ENCODE peak calls at places on chromosome 18, in ten cellular contexts. H is cardiac fibroblast, E is GM13976, P is WERI-Rb-1, B is nephron progenitor cell, G is fibroblast of the aortic adventitia, A is right atrium auricular region, T is K562, V is cardiac muscle cell, F is kidney. C is an unnamed sample.

GRCh38 chr18:56248613-56249235 is 389.7 kb downstream of the TXNL1 start:
- DNase-seq in H (no peak), E (peak), P (no peak), B (no peak), G (no peak), A (no peak), T (no peak), V (no peak), F (no peak), C (no peak)

GRCh38 chr18:36724591-36725001 is 104.2 kb downstream of the TPGS2 start:
- DNase-seq in H (no peak), E (no peak), P (no peak), B (no peak), G (peak), A (peak), T (no peak), V (no peak), F (no peak), C (no peak)

GRCh38 chr18:73235491-73235890 is 367.7 kb upstream of the NETO1 start:
- DNase-seq in H (peak), E (peak), P (no peak), B (no peak), G (peak), A (no peak), T (no peak), V (peak), F (no peak), C (no peak)

GRCh38 chr18:55105873-55106272 is 146.6 kb upstream of the CCDC68 start:
- DNase-seq in H (no peak), E (no peak), P (no peak), B (no peak), G (no peak), A (no peak), T (no peak), V (no peak), F (no peak), C (no peak)

GRCh38 chr18:63213331-63213900 is 106.2 kb downstream of the BCL2 start:
- DNase-seq in H (no peak), E (no peak), P (no peak), B (no peak), G (peak), A (no peak), T (no peak), V (peak), F (no peak), C (no peak)

GRCh38 chr18:8744656-8745055 is 39.3 kb downstream of the MTCL1 start:
- DNase-seq in H (no peak), E (no peak), P (peak), B (no peak), G (no peak), A (no peak), T (no peak), V (no peak), F (no peak), C (no peak)

GRCh38 chr18:69580107-69580506 is 179.4 kb downstream of the DOK6 start:
- DNase-seq in H (peak), E (no peak), P (no peak), B (no peak), G (no peak), A (no peak), T (no peak), V (no peak), F (no peak), C (no peak)

GRCh38 chr18:12041561-12041960 is 52.1 kb upstream of the ANKRD62 start:
- DNase-seq in H (peak), E (no peak), P (no peak), B (no peak), G (peak), A (no peak), T (no peak), V (no peak), F (no peak), C (no peak)

GRCh38 chr18:13800505-13801259 is 23.3 kb upstream of the MC5R start:
- DNase-seq in H (peak), E (peak), P (peak), B (peak), G (peak), A (peak), T (peak), V (peak), F (peak), C (peak)

GRCh38 chr18:40152859-40153258 is 1802.2 kb upstream of the PIK3C3 start:
- DNase-seq in H (peak), E (no peak), P (no peak), B (no peak), G (no peak), A (no peak), T (no peak), V (no peak), F (no peak), C (no peak)

GRCh38 chr18:79572848-79573451 is 106.7 kb upstream of the CTDP1 start:
- DNase-seq in H (no peak), E (no peak), P (peak), B (no peak), G (no peak), A (no peak), T (no peak), V (no peak), F (peak), C (no peak)

GRCh38 chr18:77037533-77037932 is 95.0 kb downstream of the MBP start:
- DNase-seq in H (no peak), E (no peak), P (no peak), B (no peak), G (no peak), A (no peak), T (no peak), V (no peak), F (no peak), C (no peak)

GRCh38 chr18:24027156-24027555 is 12.6 kb downstream of the TTC39C start:
- DNase-seq in H (peak), E (no peak), P (no peak), B (no peak), G (peak), A (peak), T (no peak), V (no peak), F (no peak), C (no peak)

GRCh38 chr18:43486462-43486861 is 209.2 kb upstream of the SYT4 start:
- DNase-seq in H (peak), E (no peak), P (no peak), B (peak), G (no peak), A (no peak), T (no peak), V (peak), F (no peak), C (no peak)

GRCh38 chr18:51537487-51537886 is 340.0 kb upstream of the MEX3C start:
- DNase-seq in H (peak), E (no peak), P (peak), B (peak), G (peak), A (no peak), T (no peak), V (peak), F (no peak), C (no peak)

GRCh38 chr18:58249677-58250076 is 205.7 kb downstream of the NEDD4L start:
- DNase-seq in H (no peak), E (no peak), P (no peak), B (no peak), G (peak), A (no peak), T (no peak), V (no peak), F (no peak), C (no peak)
- TF ChIP-seq CTCF in H (no peak), E (no peak), P (no peak), B (no peak), G (no peak), A (no peak), T (no peak), V (no peak), F (no peak), C (no peak)

GRCh38 chr18:48952287-48953095 is 1.7 kb upstream of the SMAD7 start:
- DNase-seq in H (peak), E (peak), P (peak), B (peak), G (peak), A (peak), T (peak), V (peak), F (peak), C (peak)
- TF ChIP-seq CTCF in H (no peak), E (no peak), P (no peak), B (no peak), G (no peak), A (no peak), T (no peak), V (no peak), F (no peak), C (no peak)

DNA sequence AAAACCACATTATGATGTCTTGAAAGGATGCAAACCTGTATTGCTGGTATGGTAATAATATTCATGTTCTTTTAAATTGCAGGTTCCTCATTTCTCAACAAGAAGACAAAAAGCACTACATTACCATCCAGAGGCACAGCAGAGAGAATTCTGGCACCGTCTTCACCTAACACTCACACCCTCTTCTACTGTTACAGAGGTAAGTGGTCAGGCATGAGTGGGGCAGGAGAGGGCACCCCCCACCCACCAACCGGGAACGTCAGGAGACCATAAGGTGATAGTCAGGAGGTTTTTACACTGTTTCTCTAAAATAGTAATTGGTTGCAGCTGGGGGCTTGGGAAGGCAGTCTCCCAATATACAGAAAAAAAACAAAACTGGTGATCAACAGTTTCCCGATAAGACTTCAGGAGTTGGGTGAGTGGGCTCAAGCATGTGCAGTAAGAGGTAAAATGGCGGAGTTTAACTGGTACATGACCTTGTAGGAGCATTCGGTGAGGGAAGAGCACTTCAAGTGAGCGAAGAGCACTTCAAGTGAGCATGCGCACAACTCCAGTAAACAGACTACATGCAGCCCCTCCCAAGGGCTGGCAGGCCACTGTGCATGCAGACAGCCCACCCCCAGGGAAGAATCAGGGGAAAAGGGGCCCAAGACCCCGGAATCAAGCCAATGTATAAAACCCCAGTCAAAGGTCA is 296.6 kb downstream of the PIEZO2 start:
- DNase-seq in H (no peak), E (no peak), P (no peak), B (peak), G (no peak), A (no peak), T (no peak), V (no peak), F (no peak), C (no peak)
- TF ChIP-seq CTCF in H (no peak), E (no peak), P (no peak), B (no peak), G (no peak), A (no peak), T (no peak), V (no peak), F (no peak), C (no peak)

GRCh38 chr18:3665780-3666525 is 216.0 kb downstream of the TGIF1 start:
- DNase-seq in H (peak), E (peak), P (peak), B (peak), G (peak), A (peak), T (peak), V (peak), F (peak), C (peak)

GRCh38 chr18:3667255-3668137 is 217.5 kb downstream of the TGIF1 start:
- DNase-seq in H (no peak), E (no peak), P (no peak), B (no peak), G (no peak), A (no peak), T (no peak), V (no peak), F (no peak), C (no peak)

GRCh38 chr18:3665187-3665586 is 215.2 kb downstream of the TGIF1 start:
- DNase-seq in H (no peak), E (no peak), P (no peak), B (no peak), G (no peak), A (no peak), T (no peak), V (no peak), F (no peak), C (no peak)

GRCh38 chr18:3664563-3665178 is 214.7 kb downstream of the TGIF1 start:
- DNase-seq in H (no peak), E (no peak), P (no peak), B (no peak), G (no peak), A (no peak), T (peak), V (no peak), F (no peak), C (no peak)

DNA sequence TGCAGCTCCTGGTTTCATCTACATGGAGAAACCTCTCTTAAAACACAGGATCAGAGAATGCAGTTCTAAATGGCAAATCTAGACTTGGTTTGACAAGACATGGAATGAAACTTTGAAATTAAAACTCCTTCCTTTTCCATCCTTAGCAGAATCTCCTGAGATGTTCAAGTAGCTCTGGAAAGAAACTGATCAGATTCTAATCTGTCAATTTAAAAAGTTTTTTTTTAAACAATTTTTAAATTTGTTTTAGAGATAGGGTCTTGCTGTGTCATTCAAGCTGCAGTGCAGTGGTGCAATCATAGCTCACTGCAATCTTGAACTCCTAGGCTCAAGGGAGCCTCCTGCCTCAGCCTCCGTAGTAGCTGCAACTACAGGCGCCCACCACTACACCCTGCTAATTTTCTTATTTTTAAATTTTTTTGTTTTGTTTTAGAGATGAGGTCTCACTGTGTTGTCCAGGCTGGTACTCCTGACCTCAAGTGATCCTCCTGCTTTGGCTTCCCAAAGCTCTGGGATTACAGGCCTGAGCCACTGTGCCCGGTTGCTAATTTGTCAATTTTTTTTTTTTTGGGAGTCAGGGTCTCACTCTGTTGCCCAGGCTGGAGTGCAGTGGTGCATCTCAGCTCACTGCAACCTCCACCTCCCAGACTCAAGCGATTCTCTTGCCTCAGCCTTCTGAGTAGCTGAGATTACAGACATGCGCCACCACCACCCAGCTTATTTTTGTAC is 216.7 kb downstream of the TGIF1 start:
- DNase-seq in H (no peak), E (no peak), P (no peak), B (no peak), G (no peak), A (no peak), T (no peak), V (no peak), F (no peak), C (no peak)
- TF ChIP-seq CTCF in H (no peak), E (no peak), P (no peak), B (no peak), G (no peak), A (peak), T (no peak), V (no peak), F (no peak), C (no peak)

C was measured in progenitor cell of endocrine pancreas.